ENCODE peak calls at places on chromosomes 2 and 18, in five cellular contexts. N, B, I, R and T are unnamed samples.

GRCh38 chr18:76981388-76981968 is 151.1 kb downstream of the MBP start:
- DNase-seq in I (no peak), B (no peak), N (peak), R (no peak), T (no peak)

GRCh38 chr18:31744661-31745060 is 16.0 kb downstream of the SLC25A52 start:
- DNase-seq in I (no peak), N (no peak), R (no peak), B (no peak), T (no peak)

GRCh38 chr2:149037851-149038250 is 648 bp upstream of the LYPD6B start:
- DNase-seq in N (peak), B (no peak), I (no peak), R (no peak), T (no peak)

GRCh38 chr18:71942433-71942832 is 601.7 kb downstream of the CBLN2 start:
- DNase-seq in R (no peak), N (no peak), I (no peak), B (no peak), T (no peak)

GRCh38 chr2:161077367-161078210 is 82.6 kb upstream of the TANK start:
- DNase-seq in B (no peak), R (peak), N (no peak), I (peak), T (no peak)

GRCh38 chr2:161556440-161556839 is 67.8 kb upstream of the SLC4A10 start:
- DNase-seq in B (no peak), R (no peak), N (no peak), I (peak), T (no peak)

GRCh38 chr2:177597759-177598158 is 205.2 kb downstream of the AGPS start:
- DNase-seq in I (no peak), N (no peak), R (no peak), B (no peak), T (no peak)

GRCh38 chr2:113273031-113273551 is 5.6 kb downstream of the PAX8 start:
- DNase-seq in B (no peak), R (no peak), N (no peak), I (peak), T (no peak)

GRCh38 chr2:37323770-37324535 is 680 bp downstream of the PRKD3 start:
- DNase-seq in N (peak), I (peak), B (no peak), R (peak), T (no peak)

GRCh38 chr2:133438026-133438425 is 130.2 kb downstream of the NCKAP5 start:
- DNase-seq in N (no peak), B (no peak), I (no peak), R (no peak), T (no peak)

GRCh38 chr2:117856415-117857210 is 42.1 kb downstream of the DDX18 start:
- DNase-seq in B (no peak), R (no peak), I (no peak), N (no peak), T (peak)

GRCh38 chr2:43223412-43224040 is 2.9 kb downstream of the ZFP36L2 start:
- DNase-seq in R (no peak), B (no peak), N (no peak), I (peak), T (no peak)

GRCh38 chr2:164514491-164514890 is 106.8 kb downstream of the GRB14 start:
- DNase-seq in N (no peak), I (no peak), B (no peak), R (no peak), T (no peak)

GRCh38 chr2:127576433-127577207 is 41.1 kb downstream of the MYO7B start:
- DNase-seq in I (no peak), B (no peak), N (peak), R (no peak), T (no peak)

GRCh38 chr2:218883491-218884490 is 3.1 kb downstream of the WNT10A start:
- DNase-seq in N (no peak), I (no peak), R (peak), B (no peak), T (no peak)

GRCh38 chr2:168348076-168348475 is 100.7 kb upstream of the STK39 start:
- DNase-seq in N (no peak), R (no peak), B (no peak), I (peak), T (peak)

GRCh38 chr18:55634545-55634944 is 46.6 kb upstream of the TCF4 start:
- DNase-seq in I (peak), R (no peak), N (no peak), B (no peak), T (no peak)

GRCh38 chr2:149061119-149061518 is 22.6 kb downstream of the LYPD6B start:
- DNase-seq in B (no peak), I (no peak), R (no peak), N (no peak), T (no peak)

GRCh38 chr2:86621290-86621943 is 2.2 kb downstream of the RNF103 start:
- DNase-seq in B (no peak), N (no peak), I (peak), R (no peak), T (no peak)

GRCh38 chr2:171889333-171889732 is 4.7 kb downstream of the SLC25A12 start:
- DNase-seq in R (no peak), I (no peak), N (no peak), B (no peak), T (no peak)

GRCh38 chr2:26653207-26654060 is 12.3 kb upstream of the CIB4 start:
- DNase-seq in N (peak), B (no peak), I (no peak), R (no peak), T (no peak)

GRCh38 chr2:66390811-66391210 is 44.1 kb upstream of the MEIS1 start:
- DNase-seq in N (no peak), R (no peak), I (no peak), B (no peak), T (no peak)

GRCh38 chr2:179571141-179571713 is 290.2 kb downstream of the ZNF385B start:
- DNase-seq in I (no peak), B (no peak), R (no peak), N (no peak), T (no peak)

GRCh38 chr18:11035814-11036213 is 113.6 kb downstream of the PIEZO2 start:
- DNase-seq in B (no peak), N (no peak), R (no peak), I (no peak), T (no peak)

GRCh38 chr2:36197192-36197591 is 158.4 kb upstream of the CRIM1 start:
- DNase-seq in R (no peak), I (no peak), N (no peak), B (no peak), T (no peak)

GRCh38 chr2:135743860-135744259 is 2.2 kb downstream of the UBXN4 start:
- DNase-seq in B (no peak), N (no peak), I (no peak), R (no peak), T (no peak)

GRCh38 chr2:231615058-231615671 is 22.5 kb downstream of the TEX44 start:
- DNase-seq in N (peak), I (no peak), B (peak), R (no peak), T (no peak)